ENCODE peak calls at places on chromosomes 6 and 20, in six cellular contexts. One of them, this sample, is unnamed.

GRCh38 chr6:16079354-16079753 is 49.5 kb upstream of the MYLIP start:
- DNase-seq in endothelial cell of umbilical vein: no peak
- DNase-seq in A549: no peak
- DNase-seq in HepG2: no peak
- DNase-seq in K562: no peak
- DNase-seq in GM12878: no peak
- DNase-seq in this sample: peak; percentile 52

GRCh38 chr6:97294451-97294850 is 11.4 kb upstream of the MMS22L start:
- DNase-seq in endothelial cell of umbilical vein: no peak
- DNase-seq in A549: no peak
- DNase-seq in HepG2: no peak
- DNase-seq in K562: no peak
- DNase-seq in GM12878: peak; percentile 38
- DNase-seq in this sample: no peak

GRCh38 chr6:35624341-35625070 is 64.2 kb downstream of the FKBP5 start:
- DNase-seq in endothelial cell of umbilical vein: peak; percentile 42
- DNase-seq in A549: no peak
- DNase-seq in HepG2: peak; percentile 47
- DNase-seq in K562: no peak
- DNase-seq in GM12878: no peak
- DNase-seq in this sample: peak; percentile 26

GRCh38 chr20:34124469-34125249 is 12.6 kb upstream of the EIF2S2 start:
- DNase-seq in endothelial cell of umbilical vein: no peak
- DNase-seq in A549: no peak
- DNase-seq in HepG2: no peak
- DNase-seq in K562: no peak
- DNase-seq in GM12878: no peak
- DNase-seq in this sample: peak; percentile 32

GRCh38 chr6:4948781-4949450 is 54.9 kb downstream of the RPP40 start:
- DNase-seq in endothelial cell of umbilical vein: no peak
- DNase-seq in A549: no peak
- DNase-seq in HepG2: no peak
- DNase-seq in K562: no peak
- DNase-seq in GM12878: no peak
- DNase-seq in this sample: no peak

GRCh38 chr20:33443006-33443511 is 504 bp downstream of the SNTA1 start:
- DNase-seq in endothelial cell of umbilical vein: no peak
- DNase-seq in A549: peak; percentile 17
- DNase-seq in HepG2: no peak
- DNase-seq in K562: peak; percentile 50
- DNase-seq in GM12878: no peak
- DNase-seq in this sample: no peak

GRCh38 chr6:143564484-143565017 is 53.0 kb upstream of the FUCA2 start:
- DNase-seq in endothelial cell of umbilical vein: no peak
- DNase-seq in A549: no peak
- DNase-seq in HepG2: no peak
- DNase-seq in K562: no peak
- DNase-seq in GM12878: no peak
- DNase-seq in this sample: no peak

GRCh38 chr6:107271208-107271790 is 156.0 kb upstream of the BEND3 start:
- DNase-seq in endothelial cell of umbilical vein: no peak
- DNase-seq in A549: no peak
- DNase-seq in HepG2: no peak
- DNase-seq in K562: no peak
- DNase-seq in GM12878: no peak
- DNase-seq in this sample: no peak

GRCh38 chr6:78875505-78875904 is 8.2 kb downstream of the IRAK1BP1 start:
- DNase-seq in endothelial cell of umbilical vein: no peak
- DNase-seq in A549: no peak
- DNase-seq in HepG2: no peak
- DNase-seq in K562: no peak
- DNase-seq in GM12878: no peak
- DNase-seq in this sample: no peak

GRCh38 chr6:162620067-162620466 is 107.5 kb downstream of the PRKN start:
- DNase-seq in endothelial cell of umbilical vein: no peak
- DNase-seq in A549: no peak
- DNase-seq in HepG2: no peak
- DNase-seq in K562: no peak
- DNase-seq in GM12878: no peak
- DNase-seq in this sample: peak; percentile 17

GRCh38 chr6:135995160-135995898 is 143.8 kb downstream of the PDE7B start:
- DNase-seq in endothelial cell of umbilical vein: peak; percentile 82
- DNase-seq in A549: no peak
- DNase-seq in HepG2: no peak
- DNase-seq in K562: no peak
- DNase-seq in GM12878: no peak
- DNase-seq in this sample: peak; percentile 10

GRCh38 chr6:140174509-140174908 is 800.1 kb upstream of the CITED2 start:
- DNase-seq in endothelial cell of umbilical vein: no peak
- DNase-seq in A549: peak; percentile 10
- DNase-seq in HepG2: no peak
- DNase-seq in K562: no peak
- DNase-seq in GM12878: no peak
- DNase-seq in this sample: peak; percentile 55

GRCh38 chr6:106963544-106963943 is 11.0 kb downstream of the CD24 start:
- DNase-seq in endothelial cell of umbilical vein: no peak
- DNase-seq in A549: no peak
- DNase-seq in HepG2: no peak
- DNase-seq in K562: no peak
- DNase-seq in GM12878: no peak
- DNase-seq in this sample: no peak

GRCh38 chr20:34045930-34046329 is 52.2 kb downstream of the RALY start:
- DNase-seq in endothelial cell of umbilical vein: no peak
- DNase-seq in A549: no peak
- DNase-seq in HepG2: peak; percentile 84
- DNase-seq in K562: no peak
- DNase-seq in GM12878: no peak
- DNase-seq in this sample: no peak

GRCh38 chr6:113696960-113697359 is 160.2 kb upstream of the MARCKS start:
- DNase-seq in endothelial cell of umbilical vein: no peak
- DNase-seq in A549: no peak
- DNase-seq in HepG2: no peak
- DNase-seq in K562: no peak
- DNase-seq in GM12878: no peak
- DNase-seq in this sample: peak; percentile 56
- TF ChIP-seq MAX in endothelial cell of umbilical vein: no peak
- TF ChIP-seq MAX in A549: no peak
- TF ChIP-seq MAX in HepG2: no peak
- TF ChIP-seq MAX in K562: no peak
- TF ChIP-seq MAX in GM12878: no peak
- TF ChIP-seq MAX in this sample: no peak

GRCh38 chr6:41200296-41200900 is 551 bp downstream of the TREML2 start:
- DNase-seq in endothelial cell of umbilical vein: no peak
- DNase-seq in A549: no peak
- DNase-seq in HepG2: no peak
- DNase-seq in K562: peak; percentile 72
- DNase-seq in GM12878: peak; percentile 58
- DNase-seq in this sample: peak; percentile 94
- TF ChIP-seq POLR2A in endothelial cell of umbilical vein: no peak
- TF ChIP-seq POLR2A in A549: no peak
- TF ChIP-seq POLR2A in HepG2: no peak
- TF ChIP-seq POLR2A in K562: no peak
- TF ChIP-seq POLR2A in GM12878: no peak
- TF ChIP-seq POLR2A in this sample: no peak

GRCh38 chr20:17699931-17700351 is at the start of gene BANF2:
- DNase-seq in endothelial cell of umbilical vein: no peak
- DNase-seq in A549: no peak
- DNase-seq in HepG2: no peak
- DNase-seq in K562: no peak
- DNase-seq in GM12878: no peak
- DNase-seq in this sample: no peak

GRCh38 chr20:17697171-17697570 is 2.6 kb upstream of the BANF2 start:
- DNase-seq in endothelial cell of umbilical vein: no peak
- DNase-seq in A549: no peak
- DNase-seq in HepG2: no peak
- DNase-seq in K562: no peak
- DNase-seq in GM12878: no peak
- DNase-seq in this sample: no peak

GRCh38 chr20:17698419-17698818 is 1.3 kb upstream of the BANF2 start:
- DNase-seq in endothelial cell of umbilical vein: no peak
- DNase-seq in A549: no peak
- DNase-seq in HepG2: no peak
- DNase-seq in K562: no peak
- DNase-seq in GM12878: no peak
- DNase-seq in this sample: no peak

GRCh38 chr20:17701826-17702225 is 2.1 kb downstream of the BANF2 start:
- DNase-seq in endothelial cell of umbilical vein: no peak
- DNase-seq in A549: no peak
- DNase-seq in HepG2: no peak
- DNase-seq in K562: no peak
- DNase-seq in GM12878: no peak
- DNase-seq in this sample: no peak

GRCh38 chr20:17700637-17701036 is 871 bp downstream of the BANF2 start:
- DNase-seq in endothelial cell of umbilical vein: no peak
- DNase-seq in A549: no peak
- DNase-seq in HepG2: no peak
- DNase-seq in K562: no peak
- DNase-seq in GM12878: no peak
- DNase-seq in this sample: no peak
- TF ChIP-seq MYC in endothelial cell of umbilical vein: no peak
- TF ChIP-seq MYC in A549: no peak
- TF ChIP-seq MYC in HepG2: no peak
- TF ChIP-seq MYC in K562: no peak
- TF ChIP-seq MYC in GM12878: no peak
- TF ChIP-seq MYC in this sample: no peak

DNA sequence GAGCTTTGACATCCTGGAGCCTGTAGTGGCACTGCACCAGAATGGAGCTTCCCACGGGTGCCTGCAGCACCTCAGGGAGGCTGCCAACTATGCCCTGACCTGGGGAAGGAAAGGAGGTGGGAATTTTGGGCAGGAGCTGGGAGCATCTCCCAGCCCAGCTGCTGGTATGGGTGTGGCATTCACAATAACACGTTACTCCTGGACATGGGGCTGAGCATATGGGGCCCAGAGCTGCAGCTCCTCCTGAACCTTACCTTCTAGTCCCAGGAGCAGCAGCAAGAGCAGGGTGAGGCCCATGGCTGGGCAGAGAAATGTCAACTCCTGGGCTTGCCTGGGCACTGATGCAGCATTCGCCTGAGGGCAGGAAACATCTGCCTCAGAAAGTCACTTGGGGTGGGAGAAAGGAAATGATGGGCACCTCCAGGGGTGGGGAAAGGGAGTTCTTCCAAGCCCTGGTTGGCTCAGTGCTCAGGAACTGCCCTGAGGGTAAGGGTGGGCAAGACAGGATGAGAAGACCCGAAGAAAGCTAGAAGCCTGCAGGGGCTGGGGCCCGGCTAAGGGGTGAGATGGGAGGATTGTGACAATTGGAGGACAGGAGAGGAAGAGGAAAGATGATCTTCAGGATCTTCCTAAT is at the start of gene TREML1:
- DNase-seq in endothelial cell of umbilical vein: no peak
- DNase-seq in A549: no peak
- DNase-seq in HepG2: no peak
- DNase-seq in K562: no peak
- DNase-seq in GM12878: no peak
- DNase-seq in this sample: no peak
- TF ChIP-seq MAX in endothelial cell of umbilical vein: no peak
- TF ChIP-seq MAX in A549: no peak
- TF ChIP-seq MAX in HepG2: no peak
- TF ChIP-seq MAX in K562: no peak
- TF ChIP-seq MAX in GM12878: no peak
- TF ChIP-seq MAX in this sample: no peak